ENCODE peak calls at places on chromosomes 11 and 22, in six cellular contexts. H is endodermal cell, C is left ventricle myocardium inferior, K is upper lobe of left lung, S is heart right ventricle, E is tibial nerve. Z is an unnamed sample. For H3K36me3, the result is how much of the 10 kb centered on the place peaks cover.

GRCh38 chr11:104061851-104062521 is 25.5 kb downstream of the DDI1 start:
- DNase-seq in S (no peak), E (no peak), K (no peak), C (no peak), H (no peak), Z (no peak)

GRCh38 chr11:9030601-9031000 is 26.8 kb upstream of the NRIP3 start:
- DNase-seq in E (no peak), C (no peak), K (no peak), H (no peak), S (no peak), Z (no peak)

GRCh38 chr11:15170698-15171097 is 56.0 kb downstream of the INSC start:
- DNase-seq in K (no peak), E (no peak), C (no peak), S (no peak), H (no peak), Z (no peak)

GRCh38 chr11:116782728-116783127 is 5.1 kb downstream of the ZPR1 start:
- DNase-seq in E (no peak), K (no peak), H (no peak), S (no peak), C (no peak), Z (no peak)

GRCh38 chr22:21707677-21708076 is 27.9 kb downstream of the YPEL1 start:
- DNase-seq in C (no peak), S (no peak), E (no peak), K (no peak), H (no peak), Z (peak)

GRCh38 chr11:126567419-126567818 is 211.9 kb downstream of the ST3GAL4 start:
- DNase-seq in E (no peak), K (no peak), S (no peak), H (peak), C (no peak), Z (no peak)

GRCh38 chr11:250274-250673 is 13.5 kb downstream of the PSMD13 start:
- DNase-seq in H (peak), S (no peak), K (no peak), C (no peak), E (no peak), Z (no peak)

GRCh38 chr11:122423886-122424285 is 231.6 kb upstream of the UBASH3B start:
- DNase-seq in K (no peak), S (no peak), H (no peak), C (no peak), E (no peak), Z (no peak)

GRCh38 chr22:44143117-44143495 is 37.6 kb upstream of the PARVG start:
- DNase-seq in C (no peak), E (no peak), K (no peak), H (no peak), S (no peak), Z (no peak)

GRCh38 chr11:61728940-61729219 is 23.6 kb upstream of the MYRF start:
- DNase-seq in E (no peak), S (no peak), K (no peak), H (no peak), C (no peak), Z (peak)

GRCh38 chr11:93330446-93330984 is at the start of gene DEUP1:
- DNase-seq in C (peak), K (peak), E (no peak), H (peak), S (peak), Z (no peak)

GRCh38 chr11:35619754-35620640 is 1.7 kb downstream of the FJX1 start:
- DNase-seq in K (no peak), H (peak), S (peak), E (no peak), C (peak), Z (peak)

GRCh38 chr11:131871061-131871460 is 500.6 kb downstream of the NTM start:
- DNase-seq in C (no peak), E (no peak), H (no peak), S (no peak), K (no peak), Z (no peak)

GRCh38 chr11:36328956-36329673 is 33.0 kb downstream of the PRR5L start:
- DNase-seq in K (no peak), S (no peak), H (no peak), C (no peak), E (no peak), Z (no peak)

GRCh38 chr11:99893803-99894202 is 793.3 kb upstream of the ARHGAP42 start:
- DNase-seq in K (no peak), E (no peak), H (no peak), C (no peak), S (no peak), Z (peak)

DNA sequence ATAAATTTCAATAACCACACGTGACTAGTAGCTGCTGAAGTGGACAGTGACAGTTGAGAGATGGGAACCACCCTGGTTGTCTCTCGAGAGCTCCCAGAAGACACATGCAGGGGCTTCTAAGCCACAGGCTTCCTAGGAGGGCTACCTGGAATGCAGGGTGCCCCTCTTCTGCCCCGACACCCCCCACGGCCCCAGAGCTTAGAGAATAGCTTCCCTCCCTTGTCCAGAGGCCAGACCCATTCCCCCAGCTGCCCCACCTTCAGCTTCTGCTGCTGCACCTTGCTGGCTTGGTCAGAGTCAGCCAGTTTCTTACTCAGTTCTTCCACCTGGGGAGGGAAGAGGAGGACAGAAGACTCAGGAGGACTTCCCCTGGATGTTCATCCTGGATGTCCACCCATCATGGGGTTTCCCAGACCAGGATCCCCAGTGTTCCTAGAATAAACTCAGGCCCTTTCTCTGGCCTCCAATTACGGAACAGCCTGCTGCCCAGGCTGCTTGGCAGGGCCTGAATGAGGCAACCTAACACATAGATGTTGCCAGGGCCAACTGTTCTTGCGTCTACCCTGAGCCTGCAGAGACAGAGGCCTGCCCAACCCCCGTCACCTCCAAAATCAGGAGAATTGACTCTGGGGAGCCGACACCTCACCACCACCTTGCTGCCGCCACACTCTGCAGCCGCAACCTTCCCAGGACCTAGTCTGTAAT is 12.0 kb downstream of the IL18BP start:
- DNase-seq in S (no peak), H (no peak), K (no peak), C (no peak), E (no peak), Z (no peak)
- H3K36me3 ChIP-seq in S (half or more), H (half or more), K (half or more), C (half or more), E (half or more), Z (half or more)

DNA sequence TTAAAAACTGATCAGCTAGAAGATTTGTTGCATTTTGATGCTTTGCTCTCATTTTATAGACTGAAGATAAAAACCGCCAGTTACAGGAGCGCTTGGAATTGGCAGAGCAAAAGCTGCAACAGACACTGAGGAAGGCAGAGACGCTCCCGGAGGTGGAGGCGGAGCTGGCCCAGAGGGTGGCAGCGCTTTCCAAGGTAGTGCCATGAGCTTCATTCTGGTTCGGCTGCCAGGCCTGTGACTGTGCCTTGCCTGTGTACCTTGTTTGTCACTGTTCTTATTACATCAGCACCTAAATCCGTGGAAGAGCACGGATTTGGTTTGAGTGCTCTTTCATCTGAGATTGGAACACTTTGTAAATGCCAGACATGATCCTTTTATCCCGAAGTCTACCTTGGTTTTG is 61.4 kb downstream of the PPFIA1 start:
- DNase-seq in E (no peak), H (no peak), S (no peak), C (peak), K (peak), Z (no peak)
- H3K36me3 ChIP-seq in E (under half), H (half or more), S (half or more), C (half or more), K (half or more), Z (half or more)

GRCh38 chr22:24121938-24122337 is 59.3 kb upstream of the SUSD2 start:
- DNase-seq in H (no peak), E (no peak), C (no peak), S (no peak), K (no peak), Z (no peak)

GRCh38 chr22:24119476-24119875 is 61.8 kb upstream of the SUSD2 start:
- DNase-seq in E (no peak), C (no peak), H (no peak), K (peak), S (no peak), Z (peak)

GRCh38 chr22:24120029-24120428 is 61.3 kb upstream of the SUSD2 start:
- DNase-seq in H (no peak), S (peak), E (no peak), C (peak), K (no peak), Z (peak)

GRCh38 chr22:24117942-24118341 is 63.3 kb upstream of the SUSD2 start:
- DNase-seq in E (no peak), K (no peak), H (peak), S (no peak), C (no peak), Z (peak)

DNA sequence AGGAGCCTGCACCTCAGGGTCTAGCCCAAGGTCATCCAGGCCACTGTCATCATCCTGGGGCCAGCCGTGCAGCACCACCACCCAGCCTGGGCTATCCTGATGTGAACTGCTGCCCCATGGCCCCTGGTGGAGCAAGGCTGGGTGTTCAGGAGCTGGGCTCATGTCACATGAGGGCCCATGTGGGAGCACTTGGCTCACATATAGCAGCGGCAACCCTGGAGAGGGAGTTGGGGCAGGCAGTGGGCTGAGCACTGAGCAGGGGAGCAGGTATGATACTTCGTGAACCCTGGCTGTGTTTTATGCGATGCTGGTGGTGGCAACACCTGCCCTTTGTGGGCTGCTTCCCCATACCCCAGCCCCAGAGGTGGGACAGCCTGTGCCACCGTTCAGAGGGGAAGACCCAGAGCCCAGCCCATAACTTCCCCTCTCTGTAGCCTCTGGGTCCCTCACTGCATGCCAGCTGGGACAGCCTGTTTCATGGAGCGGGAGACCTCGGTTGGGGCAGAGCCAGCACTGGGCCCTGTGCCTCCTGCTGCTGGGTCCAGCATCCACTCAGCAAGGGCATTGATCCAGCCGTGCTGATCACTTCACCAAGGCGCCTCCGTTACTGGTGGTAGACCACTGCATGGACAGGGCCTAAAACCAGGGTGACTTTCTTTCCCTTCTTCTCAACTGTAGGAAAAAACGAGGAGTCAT is 62.5 kb upstream of the SUSD2 start:
- DNase-seq in C (peak), E (no peak), S (peak), K (no peak), H (no peak), Z (no peak)
- H3K36me3 ChIP-seq in C (half or more), E (under half), S (half or more), K (half or more), H (half or more), Z (under half)

DNA sequence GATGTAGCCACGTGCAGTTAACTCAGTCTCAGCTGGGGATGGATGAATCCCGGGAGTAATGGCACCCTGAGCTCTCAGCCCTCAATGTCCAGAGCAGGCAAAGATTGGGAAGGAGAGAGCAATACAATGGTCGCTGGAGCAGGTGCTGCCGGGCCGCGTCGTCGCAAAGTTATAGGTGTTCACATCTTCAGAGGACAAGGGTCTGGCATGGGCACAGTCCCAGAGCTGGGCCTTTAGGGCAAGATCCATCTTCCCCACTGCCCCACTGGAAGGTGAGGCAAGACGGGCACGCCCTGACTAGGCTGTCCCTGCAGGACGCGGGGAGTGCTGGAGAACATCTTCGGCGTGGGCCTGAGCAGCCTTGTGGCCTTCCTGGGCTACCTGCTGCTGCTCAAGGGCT is 7.6 kb downstream of the PCNX3 start:
- DNase-seq in E (no peak), K (peak), S (no peak), C (no peak), H (no peak), Z (no peak)
- H3K36me3 ChIP-seq in E (under half), K (half or more), S (half or more), C (half or more), H (half or more), Z (under half)